ENCODE peak calls at places on chromosomes 11 and 22, in eight cellular contexts. H, R, N, U, I, F, J and Y are unnamed samples.

GRCh38 chr22:48884292-48884691 is 943.4 kb downstream of the BRD1 start:
- DNase-seq in U (no peak), H (no peak), I (no peak), F (no peak), J (no peak), N (no peak), R (no peak), Y (no peak)

GRCh38 chr11:73410627-73411026 is 34.4 kb downstream of the RELT start:
- DNase-seq in H (no peak), U (no peak), J (no peak), I (no peak), R (no peak), N (no peak), F (no peak), Y (no peak)

GRCh38 chr22:17281026-17281809 is 62.0 kb upstream of the ADA2 start:
- DNase-seq in F (no peak), R (no peak), U (no peak), H (peak), J (no peak), I (no peak), N (no peak), Y (no peak)

GRCh38 chr11:63906585-63906984 is 10.4 kb downstream of the RCOR2 start:
- DNase-seq in H (peak), R (no peak), F (no peak), U (no peak), J (peak), N (no peak), I (peak), Y (no peak)

GRCh38 chr11:37657645-37658044 is 1059.6 kb upstream of the RAG2 start:
- DNase-seq in R (peak), F (no peak), U (no peak), I (no peak), J (no peak), H (no peak), N (peak), Y (no peak)

GRCh38 chr11:36273110-36273509 is 16.1 kb downstream of the COMMD9 start:
- DNase-seq in R (no peak), J (no peak), F (peak), H (no peak), N (no peak), I (no peak), U (no peak), Y (no peak)

GRCh38 chr22:28013611-28014010 is 94.6 kb upstream of the PITPNB start:
- DNase-seq in H (no peak), R (no peak), F (no peak), I (no peak), J (no peak), U (no peak), N (no peak), Y (no peak)

GRCh38 chr22:47775686-47776085 is 1013.2 kb downstream of the TBC1D22A start:
- DNase-seq in J (no peak), N (no peak), H (no peak), U (no peak), I (no peak), R (no peak), F (no peak), Y (no peak)

GRCh38 chr11:57761301-57762234 is at the start of gene CTNND1:
- DNase-seq in H (peak), I (no peak), F (peak), J (no peak), U (peak), N (peak), R (no peak), Y (no peak)

GRCh38 chr11:73206751-73207280 is 11.3 kb upstream of the P2RY2 start:
- DNase-seq in N (no peak), I (no peak), R (no peak), F (no peak), J (no peak), H (no peak), U (no peak), Y (no peak)

GRCh38 chr11:68933605-68934320 is 30.1 kb downstream of the IGHMBP2 start:
- DNase-seq in R (no peak), N (no peak), J (no peak), F (peak), I (no peak), U (no peak), H (no peak), Y (no peak)